ENCODE peak calls at places on chromosomes 5 and 9, in nine cellular contexts. H is neural progenitor cell, F is EL, C is iPS DF 6.9, M is DMS 273 treated with DMSO at 0.1 percent for 48 hours, Y is OCI-M1, J is GM23248, E is DMS79 treated with DMSO at 0.1 percent for 48 hours, O is kidney epithelial cell. R is an unnamed sample.

GRCh38 chr9:37331871-37332270 is 90.6 kb upstream of the GRHPR start:
- DNase-seq in H (no peak), F (no peak), C (no peak), M (no peak), Y (no peak), J (no peak), E (no peak), O (no peak), R (no peak)

GRCh38 chr9:15149450-15149849 is 157.6 kb downstream of the TTC39B start:
- DNase-seq in H (no peak), F (no peak), C (no peak), M (no peak), Y (no peak), J (no peak), E (no peak), O (no peak), R (no peak)

GRCh38 chr9:121732886-121733285 is 81.5 kb downstream of the DAB2IP start:
- DNase-seq in H (no peak), F (no peak), C (no peak), M (no peak), Y (no peak), J (no peak), E (peak), O (no peak), R (no peak)

GRCh38 chr5:172834570-172835245 is 657 bp downstream of the ERGIC1 start:
- DNase-seq in H (peak), F (peak), C (no peak), M (no peak), Y (no peak), J (peak), E (no peak), O (no peak), R (no peak)

GRCh38 chr5:1876708-1877433 is 5.9 kb downstream of the IRX4 start:
- DNase-seq in H (peak), F (no peak), C (no peak), M (no peak), Y (no peak), J (no peak), E (no peak), O (no peak), R (no peak)

GRCh38 chr5:74285876-74286275 is 354.7 kb downstream of the ENC1 start:
- DNase-seq in H (no peak), F (no peak), C (no peak), M (peak), Y (no peak), J (no peak), E (no peak), O (no peak), R (no peak)

GRCh38 chr9:108708448-108708847 is 147.3 kb downstream of the ACTL7B start:
- DNase-seq in H (no peak), F (no peak), C (no peak), M (no peak), Y (no peak), J (no peak), E (no peak), O (no peak), R (no peak)

GRCh38 chr9:130946778-130947617 is 8.0 kb upstream of the FIBCD1 start:
- DNase-seq in H (no peak), F (no peak), C (no peak), M (no peak), Y (peak), J (peak), E (no peak), O (no peak), R (no peak)

GRCh38 chr5:124583469-124584350 is 162.7 kb downstream of the ZNF608 start:
- DNase-seq in H (no peak), F (peak), C (no peak), M (peak), Y (peak), J (peak), E (peak), O (peak), R (peak)

GRCh38 chr9:33404782-33405362 is 2.5 kb upstream of the AQP7 start:
- DNase-seq in H (no peak), F (peak), C (no peak), M (no peak), Y (no peak), J (peak), E (no peak), O (no peak), R (no peak)

GRCh38 chr5:1127991-1128785 is 16.3 kb upstream of the SLC12A7 start:
- DNase-seq in H (no peak), F (no peak), C (no peak), M (no peak), Y (no peak), J (peak), E (peak), O (no peak), R (no peak)

GRCh38 chr9:93635186-93636107 is 59.1 kb downstream of the PHF2 start:
- DNase-seq in H (no peak), F (no peak), C (no peak), M (no peak), Y (no peak), J (no peak), E (no peak), O (no peak), R (no peak)

GRCh38 chr5:93681432-93681831 is 60.0 kb downstream of the POU5F2 start:
- DNase-seq in H (no peak), F (no peak), C (no peak), M (no peak), Y (no peak), J (peak), E (no peak), O (no peak), R (no peak)

GRCh38 chr5:3325206-3325605 is 270.4 kb upstream of the IRX1 start:
- DNase-seq in H (peak), F (no peak), C (no peak), M (no peak), Y (no peak), J (peak), E (peak), O (no peak), R (no peak)

R was measured in epithelial cell of proximal tubule.